ENCODE peak calls at places on chromosome 16, in four cellular contexts. One of them, this sample, is unnamed.

GRCh38 chr16:81442909-81443687 is 1.5 kb upstream of the CMIP start:
- DNase-seq in upper lobe of right lung: no peak
- DNase-seq in GM06990: no peak
- DNase-seq in GM04504: no peak
- DNase-seq in this sample: no peak

GRCh38 chr16:17224859-17225258 is 245.9 kb downstream of the XYLT1 start:
- DNase-seq in upper lobe of right lung: no peak
- DNase-seq in GM06990: peak
- DNase-seq in GM04504: peak
- DNase-seq in this sample: peak

GRCh38 chr16:49608095-49608494 is 234.5 kb downstream of the C16orf78 start:
- DNase-seq in GM04504: no peak
- DNase-seq in GM06990: no peak
- DNase-seq in upper lobe of right lung: no peak
- DNase-seq in this sample: no peak

GRCh38 chr16:1315081-1316032 is 5.9 kb downstream of the UBE2I start:
- DNase-seq in upper lobe of right lung: no peak
- DNase-seq in GM06990: no peak
- DNase-seq in GM04504: no peak
- DNase-seq in this sample: no peak

GRCh38 chr16:3362931-3363330 is 7.2 kb downstream of the OR2C1 start:
- DNase-seq in GM04504: no peak
- DNase-seq in upper lobe of right lung: no peak
- DNase-seq in GM06990: no peak
- DNase-seq in this sample: no peak

GRCh38 chr16:56625140-56625942 is at the start of gene MT1E:
- DNase-seq in GM04504: no peak
- DNase-seq in upper lobe of right lung: peak
- DNase-seq in GM06990: no peak
- DNase-seq in this sample: no peak

GRCh38 chr16:10935491-10935890 is 6.8 kb downstream of the DEXI start:
- DNase-seq in GM04504: no peak
- DNase-seq in GM06990: no peak
- DNase-seq in upper lobe of right lung: no peak
- DNase-seq in this sample: no peak

GRCh38 chr16:85441189-85441889 is 171.8 kb upstream of the GSE1 start:
- DNase-seq in GM06990: no peak
- DNase-seq in upper lobe of right lung: no peak
- DNase-seq in GM04504: no peak
- DNase-seq in this sample: no peak

GRCh38 chr16:11134722-11135121 is 121.3 kb downstream of the SOCS1 start:
- DNase-seq in GM04504: no peak
- DNase-seq in upper lobe of right lung: no peak
- DNase-seq in GM06990: no peak
- DNase-seq in this sample: no peak

GRCh38 chr16:14238756-14239155 is 167.6 kb downstream of the MRTFB start:
- DNase-seq in GM06990: no peak
- DNase-seq in GM04504: no peak
- DNase-seq in upper lobe of right lung: no peak
- DNase-seq in this sample: no peak

GRCh38 chr16:49075709-49076108 is 205.9 kb downstream of the CBLN1 start:
- DNase-seq in upper lobe of right lung: no peak
- DNase-seq in GM04504: no peak
- DNase-seq in GM06990: no peak
- DNase-seq in this sample: no peak

GRCh38 chr16:9971907-9972306 is 210.3 kb downstream of the GRIN2A start:
- DNase-seq in upper lobe of right lung: no peak
- DNase-seq in GM04504: no peak
- DNase-seq in GM06990: no peak
- DNase-seq in this sample: no peak

GRCh38 chr16:46932802-46933201 is 40.7 kb downstream of the DNAJA2 start:
- DNase-seq in upper lobe of right lung: no peak
- DNase-seq in GM06990: peak
- DNase-seq in GM04504: no peak
- DNase-seq in this sample: peak

GRCh38 chr16:3607634-3608033 is 3.8 kb downstream of the SLX4 start:
- DNase-seq in upper lobe of right lung: no peak
- DNase-seq in GM04504: no peak
- DNase-seq in GM06990: no peak
- DNase-seq in this sample: no peak

GRCh38 chr16:88434353-88434690 is 18.8 kb upstream of the ZFPM1 start:
- DNase-seq in GM06990: no peak
- DNase-seq in GM04504: no peak
- DNase-seq in upper lobe of right lung: no peak
- DNase-seq in this sample: no peak

GRCh38 chr16:65546353-65546791 is 424.5 kb upstream of the CDH11 start:
- DNase-seq in upper lobe of right lung: no peak
- DNase-seq in GM06990: no peak
- DNase-seq in GM04504: no peak
- DNase-seq in this sample: no peak

GRCh38 chr16:68070811-68071546 is 14.2 kb upstream of the NFATC3 start:
- DNase-seq in GM06990: no peak
- DNase-seq in GM04504: no peak
- DNase-seq in upper lobe of right lung: no peak
- DNase-seq in this sample: no peak

GRCh38 chr16:88366032-88366703 is 16.6 kb upstream of the ZNF469 start:
- DNase-seq in GM04504: no peak
- DNase-seq in GM06990: no peak
- DNase-seq in upper lobe of right lung: no peak
- DNase-seq in this sample: no peak

GRCh38 chr16:11698271-11698689 is 30.0 kb downstream of the SNN start:
- DNase-seq in GM06990: no peak
- DNase-seq in upper lobe of right lung: no peak
- DNase-seq in GM04504: no peak
- DNase-seq in this sample: no peak

GRCh38 chr16:31706925-31707324 is 166.7 kb upstream of the ZNF267 start:
- DNase-seq in GM06990: no peak
- DNase-seq in GM04504: no peak
- DNase-seq in upper lobe of right lung: no peak
- DNase-seq in this sample: no peak

GRCh38 chr16:57446530-57447141 is 549 bp downstream of the CIAPIN1 start:
- DNase-seq in upper lobe of right lung: no peak
- DNase-seq in GM04504: no peak
- DNase-seq in GM06990: no peak
- DNase-seq in this sample: no peak

GRCh38 chr16:51710930-51711563 is 560.0 kb upstream of the SALL1 start:
- DNase-seq in GM04504: no peak
- DNase-seq in upper lobe of right lung: no peak
- DNase-seq in GM06990: no peak
- DNase-seq in this sample: no peak

GRCh38 chr16:31128711-31129567 is 6.6 kb downstream of the PRSS8 start:
- DNase-seq in upper lobe of right lung: peak
- DNase-seq in GM04504: no peak
- DNase-seq in GM06990: no peak
- DNase-seq in this sample: no peak

GRCh38 chr16:2148714-2149629 is 547 bp downstream of the RAB26 start:
- DNase-seq in GM06990: peak
- DNase-seq in GM04504: no peak
- DNase-seq in upper lobe of right lung: peak
- DNase-seq in this sample: no peak

GRCh38 chr16:71762186-71762585 is 37.7 kb upstream of the PHLPP2 start:
- DNase-seq in upper lobe of right lung: no peak
- DNase-seq in GM04504: peak
- DNase-seq in GM06990: no peak
- DNase-seq in this sample: no peak

GRCh38 chr16:84735846-84736586 is 36.2 kb downstream of the USP10 start:
- DNase-seq in GM04504: no peak
- DNase-seq in upper lobe of right lung: no peak
- DNase-seq in GM06990: no peak
- DNase-seq in this sample: no peak

GRCh38 chr16:56649271-56649670 is 2.4 kb upstream of the MT1B start:
- DNase-seq in upper lobe of right lung: no peak
- DNase-seq in GM06990: no peak
- DNase-seq in GM04504: no peak
- DNase-seq in this sample: no peak

GRCh38 chr16:25912321-25912720 is 220.6 kb downstream of the HS3ST4 start:
- DNase-seq in GM04504: no peak
- DNase-seq in GM06990: no peak
- DNase-seq in upper lobe of right lung: no peak
- DNase-seq in this sample: no peak

GRCh38 chr16:6335072-6335471 is 997.6 kb upstream of the RBFOX1 start:
- DNase-seq in GM06990: no peak
- DNase-seq in upper lobe of right lung: no peak
- DNase-seq in GM04504: no peak
- DNase-seq in this sample: no peak

GRCh38 chr16:72884037-72884436 is 163.9 kb downstream of the ZFHX3 start:
- DNase-seq in GM04504: peak
- DNase-seq in upper lobe of right lung: no peak
- DNase-seq in GM06990: no peak
- DNase-seq in this sample: no peak

GRCh38 chr16:69105501-69106361 is at the start of gene HAS3:
- DNase-seq in GM06990: peak
- DNase-seq in GM04504: no peak
- DNase-seq in upper lobe of right lung: peak
- DNase-seq in this sample: no peak

GRCh38 chr16:29649560-29650494 is 13.2 kb upstream of the SPN start:
- DNase-seq in upper lobe of right lung: no peak
- DNase-seq in GM04504: no peak
- DNase-seq in GM06990: no peak
- DNase-seq in this sample: no peak

GRCh38 chr16:85157813-85158701 is 45.8 kb upstream of the CIBAR2 start:
- DNase-seq in upper lobe of right lung: no peak
- DNase-seq in GM06990: no peak
- DNase-seq in GM04504: no peak
- DNase-seq in this sample: no peak

GRCh38 chr16:4935231-4935855 is 1.6 kb downstream of the PPL start:
- DNase-seq in GM06990: no peak
- DNase-seq in upper lobe of right lung: peak
- DNase-seq in GM04504: peak
- DNase-seq in this sample: no peak

GRCh38 chr16:8194795-8195194 is 395.5 kb downstream of the TMEM114 start:
- DNase-seq in GM04504: no peak
- DNase-seq in upper lobe of right lung: no peak
- DNase-seq in GM06990: no peak
- DNase-seq in this sample: no peak

GRCh38 chr16:61344791-61345190 is 691.4 kb downstream of the CDH8 start:
- DNase-seq in upper lobe of right lung: no peak
- DNase-seq in GM06990: no peak
- DNase-seq in GM04504: no peak
- DNase-seq in this sample: no peak

GRCh38 chr16:1823821-1824220 is 2.8 kb downstream of the HAGH start:
- DNase-seq in GM04504: no peak
- DNase-seq in GM06990: peak
- DNase-seq in upper lobe of right lung: no peak
- DNase-seq in this sample: no peak

GRCh38 chr16:67857547-67858233 is 10.2 kb upstream of the CENPT start:
- DNase-seq in upper lobe of right lung: peak
- DNase-seq in GM06990: no peak
- DNase-seq in GM04504: peak
- DNase-seq in this sample: no peak

GRCh38 chr16:84582958-84583516 is 34.8 kb downstream of the COTL1 start:
- DNase-seq in GM06990: no peak
- DNase-seq in GM04504: no peak
- DNase-seq in upper lobe of right lung: no peak
- DNase-seq in this sample: no peak

GRCh38 chr16:57115504-57116182 is 23.3 kb downstream of the CPNE2 start:
- DNase-seq in GM04504: no peak
- DNase-seq in upper lobe of right lung: no peak
- DNase-seq in GM06990: no peak
- DNase-seq in this sample: no peak

This sample was measured in GM12864.